ENCODE peak calls at places on chromosomes 5 and 9, in five cellular contexts. L, E, C, Q and J are unnamed samples.

GRCh38 chr5:122653087-122654017 is 121.5 kb upstream of the SNX2 start:
- DNase-seq in L (peak), Q (no peak), E (no peak), C (no peak), J (no peak)

GRCh38 chr9:123450096-123450495 is 94.1 kb downstream of the CRB2 start:
- DNase-seq in Q (no peak), C (no peak), E (no peak), L (no peak), J (no peak)

GRCh38 chr5:38078161-38078560 is 180.2 kb upstream of the EGFLAM start:
- DNase-seq in E (no peak), C (no peak), Q (no peak), L (peak), J (no peak)

GRCh38 chr5:168409601-168410458 is 76.4 kb upstream of the RARS1 start:
- DNase-seq in E (no peak), C (no peak), Q (no peak), L (peak), J (no peak)

GRCh38 chr9:28741459-28741858 is 1168.2 kb upstream of the C9orf72 start:
- DNase-seq in E (no peak), L (no peak), Q (no peak), C (no peak), J (no peak)

GRCh38 chr5:170120576-170120975 is 14.9 kb downstream of the FOXI1 start:
- DNase-seq in E (no peak), Q (no peak), C (peak), L (peak), J (no peak)

GRCh38 chr5:135491552-135492318 is 39.6 kb upstream of the TIFAB start:
- DNase-seq in C (peak), Q (peak), L (no peak), E (no peak), J (peak)

GRCh38 chr9:96344458-96345180 is 38.9 kb downstream of the SLC35D2 start:
- DNase-seq in Q (no peak), L (peak), E (peak), C (no peak), J (peak)

GRCh38 chr5:138870611-138871010 is 4.5 kb downstream of the LRRTM2 start:
- DNase-seq in L (peak), C (no peak), Q (no peak), E (peak), J (no peak)

GRCh38 chr9:69421908-69422801 is 97.1 kb downstream of the ENTREP1 start:
- DNase-seq in Q (peak), C (peak), E (peak), L (peak), J (peak)

GRCh38 chr9:130433168-130433946 is 11.4 kb upstream of the ASS1 start:
- DNase-seq in E (peak), Q (peak), L (peak), C (peak), J (peak)

GRCh38 chr5:6348476-6349000 is 29.8 kb downstream of the MED10 start:
- DNase-seq in E (no peak), C (no peak), Q (no peak), L (no peak), J (no peak)
- H2BK12ac ChIP-seq in E (no peak), C (no peak), Q (no peak), L (no peak), J (no peak)

DNA sequence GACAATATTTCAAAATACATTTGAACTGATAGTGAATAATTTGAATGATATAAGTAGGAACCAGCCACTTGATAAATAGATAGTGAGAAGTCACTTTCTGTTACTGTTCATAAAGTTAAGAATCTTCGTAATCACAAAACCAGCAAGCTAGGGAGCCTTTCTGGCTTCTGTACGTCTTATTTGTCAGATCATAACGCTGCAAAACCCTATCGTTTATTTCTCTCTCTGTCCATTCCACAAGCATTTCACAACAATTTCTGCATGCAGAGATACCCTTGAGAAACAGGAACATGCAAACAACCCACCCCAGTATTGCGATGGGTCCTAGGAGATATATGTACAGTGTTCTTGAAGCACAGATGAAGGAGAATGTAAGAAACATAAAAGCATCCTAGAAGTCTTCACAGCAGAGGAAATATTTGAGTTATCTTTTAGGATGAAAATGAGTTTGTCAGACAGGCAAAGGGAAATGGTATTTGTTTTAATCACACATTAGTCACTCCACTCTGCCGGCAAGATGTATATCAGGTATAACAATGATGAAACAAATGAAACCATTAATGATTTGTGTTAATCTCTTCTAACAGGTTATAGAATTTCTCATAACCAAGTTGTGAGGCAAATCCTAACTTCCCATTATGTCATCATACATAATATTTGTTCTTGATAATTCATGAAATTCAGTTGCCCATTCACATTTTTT is 668.7 kb upstream of the FTMT start:
- DNase-seq in C (no peak), E (no peak), L (peak), Q (peak), J (no peak)
- H2AFZ ChIP-seq in C (no peak), E (no peak), L (no peak), Q (no peak), J (no peak)

DNA sequence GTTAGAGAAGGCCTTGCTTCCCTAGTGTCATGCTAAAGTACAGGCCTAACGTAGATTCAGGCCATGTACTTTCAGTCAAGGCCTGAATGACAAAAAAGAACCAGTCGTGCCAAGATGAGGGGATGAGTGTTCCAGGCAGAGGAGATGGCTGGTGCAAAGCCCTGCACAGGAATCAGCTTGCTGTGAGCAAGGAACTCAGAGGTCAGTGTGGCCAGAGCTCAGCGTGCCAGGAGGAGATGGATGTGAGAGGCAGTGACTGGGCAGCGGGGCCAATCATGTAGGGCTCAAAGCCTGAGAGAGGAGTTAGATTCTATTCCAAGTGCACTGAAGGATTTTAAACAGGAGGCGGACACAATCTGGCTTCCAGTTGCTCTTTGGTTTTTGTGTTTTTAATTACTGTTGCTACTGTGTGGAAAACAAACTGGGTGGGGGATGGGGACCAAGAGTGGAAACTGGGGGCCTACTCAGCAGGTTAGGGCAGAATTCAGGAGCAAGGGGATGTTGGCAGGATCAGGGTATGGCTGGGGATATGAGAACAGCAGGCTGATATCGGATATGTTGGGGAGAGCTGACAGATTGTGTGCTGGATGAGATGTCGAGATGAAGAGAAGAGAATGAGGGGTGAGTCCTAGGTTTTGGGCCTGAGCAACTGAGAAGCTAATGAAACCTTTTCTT is 64.3 kb downstream of the ANGPTL2 start:
- DNase-seq in Q (no peak), C (no peak), L (no peak), E (no peak), J (no peak)
- H3K18ac ChIP-seq in Q (no peak), C (no peak), L (no peak), E (no peak), J (no peak)

GRCh38 chr5:178272591-178272990 is 40.0 kb upstream of the PHYKPL start:
- DNase-seq in Q (no peak), L (no peak), C (no peak), E (no peak), J (no peak)

GRCh38 chr5:178273041-178273440 is 40.4 kb upstream of the PHYKPL start:
- DNase-seq in E (no peak), C (no peak), Q (no peak), L (no peak), J (no peak)

GRCh38 chr5:178277346-178277745 is 44.7 kb upstream of the PHYKPL start:
- DNase-seq in C (no peak), Q (no peak), E (no peak), L (no peak), J (no peak)

GRCh38 chr5:178273665-178274541 is 41.3 kb upstream of the PHYKPL start:
- DNase-seq in C (no peak), E (no peak), L (no peak), Q (peak), J (no peak)

DNA sequence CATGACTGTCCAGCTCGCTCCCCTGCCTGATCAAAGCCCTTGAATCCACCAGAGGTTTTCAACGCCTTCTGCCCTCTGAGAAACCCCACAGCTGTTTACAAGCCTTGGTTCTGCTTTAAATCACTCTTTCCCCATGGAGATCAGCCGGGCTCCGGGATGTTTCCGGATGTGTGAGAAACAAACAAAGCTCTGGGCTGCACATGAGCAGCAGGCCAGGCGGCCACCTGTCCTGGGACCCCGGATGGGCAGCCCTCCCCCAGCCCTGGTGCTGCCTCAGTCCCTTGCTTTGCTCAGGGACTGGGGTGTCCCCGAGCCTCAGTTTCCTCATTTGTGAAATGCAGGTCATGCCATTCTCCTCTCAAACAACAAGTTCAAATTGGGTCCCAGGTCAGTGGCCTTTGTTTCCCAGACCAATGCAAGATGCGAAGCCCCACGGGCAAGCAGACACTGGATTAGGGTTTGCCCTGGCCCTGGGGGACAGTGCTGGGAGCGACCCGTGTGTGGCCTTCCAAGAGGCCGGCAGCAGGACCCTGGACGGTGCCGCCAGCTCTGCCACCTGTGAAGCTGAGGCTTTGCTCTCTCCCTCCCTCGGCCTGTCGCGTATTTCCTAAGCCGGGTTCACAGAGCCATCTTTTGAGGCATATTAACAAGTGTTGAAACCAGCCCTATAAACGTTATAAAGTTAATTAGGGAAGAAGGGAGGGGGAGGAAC is 42.4 kb upstream of the PHYKPL start:
- DNase-seq in E (no peak), Q (no peak), C (no peak), L (peak), J (no peak)
- H2BK12ac ChIP-seq in E (no peak), Q (no peak), C (no peak), L (no peak), J (no peak)

GRCh38 chr9:88733651-88734470 is 198.9 kb downstream of the NXNL2 start:
- DNase-seq in Q (no peak), E (no peak), L (peak), C (no peak), J (no peak)
- H2AFZ ChIP-seq in Q (no peak), E (no peak), L (no peak), C (peak), J (no peak)

GRCh38 chr9:134155812-134156360 is 8.5 kb downstream of the RNU6ATAC start:
- DNase-seq in Q (no peak), L (no peak), C (no peak), E (no peak), J (no peak)
- H3K18ac ChIP-seq in Q (no peak), L (no peak), C (no peak), E (no peak), J (no peak)

GRCh38 chr9:128600111-128600510 is 47.7 kb downstream of the SPTAN1 start:
- DNase-seq in L (no peak), Q (no peak), C (no peak), E (no peak), J (no peak)
- H2BK12ac ChIP-seq in L (no peak), Q (no peak), C (no peak), E (no peak), J (no peak)

GRCh38 chr5:125549322-125549871 is 803.0 kb upstream of the ZNF608 start:
- DNase-seq in C (no peak), E (no peak), Q (no peak), L (peak), J (no peak)
- H2AFZ ChIP-seq in C (peak), E (no peak), Q (no peak), L (no peak), J (no peak)

GRCh38 chr9:120484162-120484561 is 95.8 kb downstream of the CDK5RAP2 start:
- DNase-seq in Q (no peak), L (no peak), E (no peak), C (no peak), J (no peak)
- H3K18ac ChIP-seq in Q (no peak), L (no peak), E (no peak), C (no peak), J (no peak)

DNA sequence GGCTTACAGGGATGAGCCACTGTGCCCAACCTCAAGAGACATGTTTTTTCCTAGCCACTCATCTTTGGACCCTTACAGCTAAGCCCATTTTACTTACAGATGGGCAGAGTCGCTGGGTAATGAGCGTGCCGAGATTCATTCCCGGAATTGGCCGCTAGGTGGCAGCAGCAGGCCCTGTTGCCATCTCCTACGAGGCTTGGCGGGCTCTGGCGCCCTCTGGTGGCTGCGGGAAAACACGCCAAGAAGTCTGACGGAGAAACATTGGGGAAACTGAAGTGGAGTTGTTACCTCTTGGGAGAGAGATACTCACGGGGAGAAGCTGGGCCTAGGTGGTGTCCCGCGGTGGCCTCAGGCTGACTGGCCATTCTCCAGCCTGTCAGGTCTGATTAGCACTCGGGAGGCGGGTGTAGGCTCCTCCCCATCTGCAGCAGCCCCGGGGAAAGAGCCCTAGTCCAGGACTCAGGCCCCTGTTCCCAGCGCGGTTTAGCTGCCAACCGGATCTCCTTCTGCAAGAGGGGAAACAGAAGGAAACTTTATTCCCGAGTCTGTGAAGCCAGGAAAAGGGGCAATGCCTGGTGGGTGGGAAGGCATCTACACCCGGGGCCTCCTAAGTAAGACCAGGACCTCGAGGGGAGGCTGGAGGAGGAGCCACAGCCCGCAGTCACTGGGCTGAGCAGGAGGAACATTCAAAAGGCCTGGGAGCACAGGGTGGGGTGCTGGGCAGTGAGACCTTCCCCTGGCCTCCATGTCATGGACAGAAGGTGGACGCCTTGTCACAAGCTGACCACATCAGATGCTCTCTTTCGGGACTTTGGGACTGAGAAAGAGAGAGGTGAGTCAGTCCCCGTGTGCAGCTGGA is 9.7 kb downstream of the PTGES2 start:
- DNase-seq in E (peak), C (peak), Q (peak), L (peak), J (peak)
- H2BK12ac ChIP-seq in E (no peak), C (no peak), Q (no peak), L (peak), J (no peak)